ENCODE peak calls at places on chromosomes 4 and X, in nine cellular contexts. L is GM23248; X is stimulated activated naive CD4-positive, alpha-beta T cell; O is HEK293T; T is type B pancreatic cell; E is prostate gland; B is activated CD4-positive, alpha-beta T cell treated with anti-CD3 and anti-CD28 coated beads, Interleukin-2, amount 10 ng/mL, durations not matched to agents 7 days and 5 days; M is lung; U is AG09319. G is an unnamed sample.

GRCh38 chrX:73876897-73877296 is 313.9 kb downstream of the CHIC1 start:
- DNase-seq in X (no peak), L (no peak), E (no peak), M (no peak), B (no peak), T (no peak), U (no peak), O (no peak), G (no peak)

GRCh38 chrX:36978886-36979285 is 29.3 kb upstream of the FAM47C start:
- DNase-seq in L (peak), U (no peak), T (no peak), E (no peak), O (no peak), B (no peak), X (no peak), M (no peak), G (no peak)

GRCh38 chr4:86595426-86595805 is 1.3 kb downstream of the PTPN13 start:
- DNase-seq in L (peak), U (no peak), M (no peak), T (no peak), O (peak), B (no peak), X (no peak), E (peak), G (no peak)

GRCh38 chr4:174592256-174592984 is 70.1 kb upstream of the HPGD start:
- DNase-seq in B (no peak), E (no peak), X (no peak), U (no peak), L (peak), O (no peak), T (no peak), M (no peak), G (no peak)

GRCh38 chr4:60657802-60658201 is 542.3 kb upstream of the ADGRL3 start:
- DNase-seq in L (no peak), U (no peak), M (no peak), B (no peak), X (no peak), E (no peak), O (no peak), T (no peak), G (no peak)

GRCh38 chr4:158670975-158671664 is 567 bp downstream of the C4orf46 start:
- DNase-seq in B (peak), E (peak), X (peak), L (peak), O (peak), T (peak), U (peak), M (peak), G (peak)

GRCh38 chrX:136304493-136304892 is 3.7 kb downstream of the ADGRG4 start:
- DNase-seq in B (no peak), O (no peak), M (no peak), E (no peak), T (no peak), L (no peak), X (no peak), U (no peak), G (no peak)

GRCh38 chr4:8917868-8918783 is 46.5 kb upstream of the HMX1 start:
- DNase-seq in U (no peak), M (peak), E (peak), O (peak), L (peak), B (peak), T (peak), X (peak), G (no peak)

GRCh38 chr4:157700898-157701694 is 471.7 kb downstream of the GASK1B start:
- DNase-seq in O (no peak), X (no peak), M (no peak), L (no peak), U (no peak), E (no peak), T (no peak), B (no peak), G (no peak)

GRCh38 chr4:186329372-186329771 is 63.4 kb downstream of the F11 start:
- DNase-seq in M (no peak), X (no peak), T (no peak), U (no peak), O (no peak), E (no peak), B (no peak), L (no peak), G (no peak)

G was measured in AG04450.